ENCODE peak calls at places on chromosomes 7 and 10, in ten cellular contexts. G, W, P, R, J, S, N, I, V and O are unnamed samples. For H3K36me3, the result is how much of the 10 kb centered on the place peaks cover.

GRCh38 chr10:71998840-71999194 is 34.6 kb downstream of the CHST3 start:
- DNase-seq in G (peak), W (peak), P (peak), R (no peak), J (no peak), S (no peak), N (peak), I (peak), V (no peak), O (peak)

GRCh38 chr10:49666054-49666453 is 13.4 kb upstream of the C10orf53 start:
- DNase-seq in G (no peak), W (no peak), P (no peak), R (no peak), J (no peak), S (no peak), N (no peak), I (no peak), V (no peak), O (no peak)

GRCh38 chr7:14381306-14381705 is 391.8 kb upstream of the ETV1 start:
- DNase-seq in G (no peak), W (no peak), P (no peak), R (no peak), J (no peak), S (no peak), N (peak), I (no peak), V (no peak), O (no peak)

GRCh38 chr10:48520594-48520993 is 84.3 kb downstream of the ARHGAP22 start:
- DNase-seq in G (no peak), W (no peak), P (no peak), R (no peak), J (no peak), S (no peak), N (no peak), I (no peak), V (no peak), O (no peak)

GRCh38 chr7:1994931-1995330 is 237.8 kb downstream of the MAD1L1 start:
- DNase-seq in G (no peak), W (no peak), P (no peak), R (no peak), J (no peak), S (no peak), N (no peak), I (no peak), V (no peak), O (no peak)

GRCh38 chr7:16129431-16130126 is 291.8 kb downstream of the CRPPA start:
- DNase-seq in G (no peak), W (no peak), P (no peak), R (peak), J (no peak), S (no peak), N (peak), I (no peak), V (no peak), O (peak)

GRCh38 chr10:93006435-93007039 is 54.1 kb upstream of the CYP26C1 start:
- DNase-seq in G (no peak), W (no peak), P (no peak), R (no peak), J (peak), S (peak), N (peak), I (no peak), V (no peak), O (peak)

GRCh38 chr10:88879754-88880286 is at the start of gene STAMBPL1:
- DNase-seq in G (no peak), W (peak), P (no peak), R (no peak), J (peak), S (no peak), N (peak), I (peak), V (peak), O (no peak)

GRCh38 chr7:139583826-139584553 is 60.5 kb downstream of the CLEC2L start:
- DNase-seq in G (no peak), W (no peak), P (peak), R (no peak), J (no peak), S (no peak), N (no peak), I (no peak), V (no peak), O (no peak)

GRCh38 chr10:127196955-127197432 is 603 bp upstream of the INSYN2A start:
- DNase-seq in G (no peak), W (no peak), P (no peak), R (no peak), J (no peak), S (no peak), N (no peak), I (no peak), V (no peak), O (no peak)

GRCh38 chr10:127200646-127201045 is 4.3 kb upstream of the INSYN2A start:
- DNase-seq in G (no peak), W (no peak), P (no peak), R (no peak), J (no peak), S (no peak), N (no peak), I (no peak), V (no peak), O (no peak)

GRCh38 chr10:127198721-127199120 is 2.3 kb upstream of the INSYN2A start:
- DNase-seq in G (no peak), W (no peak), P (no peak), R (no peak), J (no peak), S (no peak), N (no peak), I (no peak), V (no peak), O (no peak)

GRCh38 chr10:127196227-127196954 is at the start of gene INSYN2A:
- DNase-seq in G (peak), W (peak), P (peak), R (no peak), J (no peak), S (peak), N (peak), I (peak), V (no peak), O (peak)

DNA sequence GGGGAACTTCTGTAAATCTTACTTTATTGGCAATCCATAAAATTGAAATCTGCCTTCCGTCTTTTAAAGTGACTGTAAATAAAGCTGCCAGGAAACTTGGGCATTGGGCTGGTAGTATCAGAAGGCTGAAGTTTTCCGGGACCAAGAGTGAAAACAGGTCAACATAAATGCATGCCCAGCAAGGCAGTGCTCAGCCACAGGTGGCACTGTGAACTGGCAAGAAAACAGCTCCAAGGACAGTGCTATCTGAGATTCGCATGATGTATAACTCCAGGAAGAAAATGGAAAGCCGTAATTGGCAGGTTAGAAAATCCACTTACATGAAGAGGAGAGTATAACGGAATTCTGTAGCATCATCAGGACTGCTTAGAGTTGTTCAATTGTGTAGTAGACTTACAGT is 1.9 kb upstream of the INSYN2A start:
- DNase-seq in G (no peak), W (no peak), P (no peak), R (no peak), J (no peak), S (no peak), N (no peak), I (no peak), V (no peak), O (no peak)
- TF ChIP-seq CTCF in G (no peak), W (no peak), P (no peak), R (peak), J (no peak), S (no peak), N (peak), I (no peak), V (no peak), O (peak)

GRCh38 chr7:156963472-156963871 is 14.0 kb downstream of the NOM1 start:
- DNase-seq in G (no peak), W (no peak), P (no peak), R (no peak), J (no peak), S (no peak), N (no peak), I (no peak), V (no peak), O (no peak)
- H3K36me3 ChIP-seq in G (half or more), W (under half), P (under half), R (half or more), J (under half), S (half or more), N (half or more), I (under half), V (half or more), O (half or more)

GRCh38 chr10:97585439-97585811 is 1.2 kb downstream of the HOGA1 start:
- DNase-seq in G (no peak), W (no peak), P (no peak), R (no peak), J (no peak), S (no peak), N (no peak), I (no peak), V (no peak), O (no peak)
- H3K27ac ChIP-seq in G (peak), W (no peak), P (no peak), R (no peak), J (no peak), S (no peak), N (no peak), I (no peak), V (no peak), O (no peak)

DNA sequence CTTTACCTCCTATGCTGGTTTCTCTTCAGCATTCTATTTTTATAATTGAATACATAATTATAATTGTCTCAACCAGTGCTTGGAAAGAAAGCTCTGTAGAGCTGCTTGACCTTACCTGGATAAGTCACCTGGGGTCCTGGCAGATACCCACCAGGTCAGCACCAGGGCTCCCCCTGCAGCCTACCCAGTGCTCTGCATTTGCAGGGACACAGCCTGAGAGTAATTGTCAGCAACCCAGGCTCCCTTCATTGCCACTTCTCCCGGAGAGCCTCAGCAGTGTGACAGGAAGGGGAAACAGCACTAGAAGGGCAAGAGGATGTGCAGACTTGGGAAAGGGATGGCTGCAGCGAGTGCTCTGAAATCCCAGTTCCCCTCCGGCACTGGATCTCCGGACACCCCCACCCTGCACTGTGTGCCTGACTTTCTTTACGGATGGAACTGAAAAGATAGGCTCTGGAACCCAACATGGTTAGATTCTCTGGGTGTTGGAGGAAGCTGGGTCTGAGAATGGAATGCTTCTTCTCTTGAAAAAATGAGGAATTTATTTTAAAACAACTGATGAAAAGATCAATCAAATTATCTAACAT is 11.4 kb upstream of the PAX4 start:
- DNase-seq in G (no peak), W (peak), P (no peak), R (peak), J (no peak), S (peak), N (peak), I (peak), V (peak), O (no peak)
- TF ChIP-seq CTCF in G (peak), W (no peak), P (no peak), R (peak), J (no peak), S (peak), N (peak), I (peak), V (peak), O (peak)

DNA sequence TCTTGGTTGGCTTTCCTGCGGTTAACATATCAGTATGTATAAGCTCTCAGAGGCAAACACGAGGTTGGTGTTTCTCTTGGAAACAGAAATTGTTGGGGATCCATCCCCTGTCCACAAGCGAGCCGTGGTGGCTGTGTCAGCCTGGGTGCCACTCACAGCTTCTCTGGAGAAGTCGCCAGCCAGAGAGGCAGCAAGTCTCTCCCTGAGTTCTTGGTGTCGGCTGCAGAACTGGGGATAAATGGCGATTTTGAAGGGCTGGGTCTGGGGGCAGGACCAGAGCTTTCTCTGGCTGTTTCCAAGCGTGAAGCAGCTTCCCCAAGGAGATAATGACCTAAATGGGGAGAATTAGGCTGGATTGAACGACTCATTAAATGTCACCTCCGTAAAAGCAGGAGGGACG is 335.3 kb downstream of the GLRX3 start:
- DNase-seq in G (no peak), W (no peak), P (no peak), R (no peak), J (no peak), S (no peak), N (no peak), I (no peak), V (no peak), O (no peak)
- H3K36me3 ChIP-seq in G (under half), W (under half), P (under half), R (under half), J (under half), S (under half), N (under half), I (under half), V (under half), O (under half)

DNA sequence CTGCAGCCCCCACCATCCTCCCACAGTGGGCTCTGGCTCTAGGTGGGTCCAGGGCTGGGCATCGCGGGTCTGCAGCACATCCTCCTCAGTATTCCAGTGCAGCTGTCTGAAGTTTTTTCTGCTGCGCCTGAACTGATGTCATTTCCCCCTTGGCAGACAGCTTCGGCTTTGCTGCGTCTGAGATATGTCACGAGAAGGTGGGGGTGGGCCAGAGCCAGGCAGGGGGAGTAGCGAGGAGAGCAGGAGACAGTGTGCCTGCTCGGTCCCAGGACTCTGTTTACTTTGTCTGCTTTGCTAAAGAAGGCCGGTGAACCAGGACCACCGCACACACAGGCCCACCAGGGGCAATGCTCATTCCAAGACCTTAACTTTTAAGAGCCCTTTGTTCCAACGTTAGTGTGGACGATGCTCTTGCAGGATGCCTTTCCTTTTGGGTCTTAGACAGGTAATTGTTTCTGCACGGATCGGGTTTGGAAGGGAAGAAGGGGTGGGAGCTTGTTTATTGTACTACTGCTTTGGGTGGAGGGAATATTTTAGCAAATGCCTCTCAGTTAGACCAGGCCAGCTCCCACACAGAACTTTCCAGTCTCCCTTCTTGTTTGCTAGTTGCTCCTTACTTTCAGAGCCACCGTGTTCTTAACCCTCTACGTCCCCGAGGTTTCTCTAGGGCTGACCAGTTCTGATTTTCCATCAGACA is 32.4 kb downstream of the WBP1L start:
- DNase-seq in G (peak), W (peak), P (peak), R (no peak), J (peak), S (peak), N (no peak), I (peak), V (no peak), O (peak)
- H3K27ac ChIP-seq in G (peak), W (peak), P (peak), R (no peak), J (peak), S (peak), N (no peak), I (peak), V (no peak), O (peak)

GRCh38 chr10:70508912-70509366 is 30.4 kb downstream of the PALD1 start:
- DNase-seq in G (peak), W (peak), P (peak), R (no peak), J (no peak), S (peak), N (no peak), I (peak), V (no peak), O (no peak)
- TF ChIP-seq CTCF in G (peak), W (no peak), P (no peak), R (no peak), J (no peak), S (no peak), N (no peak), I (no peak), V (no peak), O (peak)

DNA sequence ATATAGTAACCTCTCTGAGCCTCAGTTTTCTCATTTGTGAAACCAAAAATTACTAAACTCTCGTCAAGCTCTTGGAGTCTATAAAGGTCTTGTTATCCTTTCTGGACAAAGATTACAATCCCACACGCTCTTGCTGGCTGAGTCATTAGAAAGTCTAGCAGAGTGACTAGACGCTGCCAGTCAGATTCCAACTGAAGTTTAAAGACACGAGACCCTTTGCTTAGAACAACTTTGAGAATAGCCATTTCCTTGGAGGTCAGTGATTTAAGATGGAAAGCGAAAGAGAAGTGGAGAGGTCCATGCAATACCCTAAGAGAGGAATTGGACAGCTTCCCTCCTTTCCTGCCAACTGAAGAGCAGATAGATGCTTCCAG is 119.5 kb downstream of the APBB1IP start:
- DNase-seq in G (no peak), W (no peak), P (no peak), R (no peak), J (no peak), S (no peak), N (peak), I (no peak), V (no peak), O (peak)
- H3K36me3 ChIP-seq in G (under half), W (under half), P (under half), R (under half), J (under half), S (under half), N (under half), I (under half), V (under half), O (under half)

DNA sequence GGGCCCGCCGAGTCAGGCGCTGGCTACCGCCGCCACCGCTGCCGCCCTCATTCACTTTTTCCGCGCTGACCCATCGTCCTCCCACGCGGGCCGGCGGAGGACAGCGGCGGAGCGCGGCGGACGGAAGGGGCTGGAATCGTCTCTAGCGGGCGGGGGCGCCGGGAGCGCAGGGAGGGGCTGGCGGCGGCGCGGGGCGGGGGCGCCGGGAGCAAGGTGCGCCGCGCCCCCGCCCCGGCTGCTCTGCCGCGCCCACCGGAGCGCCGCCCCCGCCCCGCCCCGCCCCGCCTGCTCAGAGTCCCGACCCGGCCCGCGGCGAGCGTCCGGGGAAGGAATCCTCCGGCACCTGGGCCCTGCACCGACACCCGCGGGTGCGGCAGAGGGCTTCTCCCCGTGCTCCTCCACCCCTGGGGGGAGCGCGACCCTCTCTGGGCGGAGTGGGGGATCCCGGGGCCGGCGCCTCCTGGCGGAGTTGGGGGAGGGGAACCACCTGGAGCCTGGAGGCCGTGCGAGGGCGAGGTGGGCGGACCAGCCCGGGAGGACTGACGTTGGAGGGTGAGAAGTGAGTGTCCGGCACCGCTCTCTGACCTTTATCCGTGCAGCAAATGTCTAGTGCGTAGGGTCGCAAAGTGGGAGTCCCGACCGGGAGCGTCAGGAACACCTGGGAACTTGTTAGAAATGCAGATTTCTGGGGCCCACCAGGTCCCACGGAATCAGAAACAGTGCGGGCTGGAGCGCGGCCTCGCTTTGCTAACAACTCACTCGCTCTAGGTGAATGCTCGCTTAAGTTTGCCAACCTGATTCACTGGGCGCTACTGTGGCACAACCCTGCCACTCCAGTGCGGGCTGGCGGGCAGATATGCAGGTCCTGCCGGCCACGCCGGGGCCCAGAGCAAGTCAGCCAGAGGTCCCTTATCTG is at the start of gene COBL:
- DNase-seq in G (peak), W (peak), P (no peak), R (no peak), J (peak), S (peak), N (peak), I (peak), V (no peak), O (no peak)
- H3K27ac ChIP-seq in G (peak), W (peak), P (no peak), R (peak), J (peak), S (no peak), N (peak), I (peak), V (no peak), O (no peak)

GRCh38 chr7:132937286-132937685 is 144.6 kb downstream of the CHCHD3 start:
- DNase-seq in G (no peak), W (no peak), P (no peak), R (no peak), J (no peak), S (no peak), N (no peak), I (no peak), V (no peak), O (no peak)
- TF ChIP-seq CTCF in G (no peak), W (no peak), P (no peak), R (no peak), J (no peak), S (no peak), N (no peak), I (no peak), V (no peak), O (no peak)